ENCODE peak calls at places on chromosomes 6 and 20, in ten cellular contexts. L is left ventricle myocardium inferior; M is heart right ventricle; Z is activated CD4-positive, CD25-positive, alpha-beta regulatory T cell; V is cardiac muscle cell; O is GM04503; R is T-helper 17 cell; Y is LoVo; U is NCI-H146; P is glutamatergic neuron. N is an unnamed sample.

GRCh38 chr20:44448753-44449546 is 26.7 kb upstream of the TTPAL start:
- DNase-seq in L (no peak), M (no peak), Z (no peak), V (peak), O (no peak), R (no peak), Y (no peak), U (peak), P (peak), N (peak)

GRCh38 chr20:6735913-6736845 is 31.3 kb upstream of the BMP2 start:
- DNase-seq in L (peak), M (no peak), Z (no peak), V (peak), O (no peak), R (no peak), Y (no peak), U (no peak), P (no peak), N (peak)

GRCh38 chr6:32517654-32518445 is 12.2 kb downstream of the HLA-DRB5 start:
- DNase-seq in L (no peak), M (no peak), Z (no peak), V (no peak), O (no peak), R (no peak), Y (no peak), U (no peak), P (no peak), N (no peak)

GRCh38 chr6:110116258-110116657 is 63.2 kb downstream of the WASF1 start:
- DNase-seq in L (no peak), M (no peak), Z (no peak), V (no peak), O (no peak), R (no peak), Y (no peak), U (no peak), P (peak), N (no peak)

GRCh38 chr6:16766043-16766521 is 4.8 kb upstream of the ATXN1 start:
- DNase-seq in L (no peak), M (no peak), Z (no peak), V (no peak), O (peak), R (no peak), Y (peak), U (no peak), P (no peak), N (no peak)

GRCh38 chr6:99940582-99940981 is 53.4 kb downstream of the MCHR2 start:
- DNase-seq in L (no peak), M (no peak), Z (no peak), V (no peak), O (no peak), R (no peak), Y (no peak), U (no peak), P (no peak), N (no peak)

GRCh38 chr20:55004044-55004443 is 528.7 kb downstream of the DOK5 start:
- DNase-seq in L (no peak), M (peak), Z (no peak), V (no peak), O (no peak), R (no peak), Y (no peak), U (peak), P (no peak), N (no peak)

GRCh38 chr6:63671098-63671754 is 35.6 kb downstream of the PHF3 start:
- DNase-seq in L (no peak), M (no peak), Z (no peak), V (no peak), O (no peak), R (no peak), Y (no peak), U (peak), P (no peak), N (no peak)

GRCh38 chr20:58141971-58142842 is 86.2 kb downstream of the ANKRD60 start:
- DNase-seq in L (no peak), M (no peak), Z (no peak), V (no peak), O (no peak), R (no peak), Y (no peak), U (no peak), P (no peak), N (no peak)

GRCh38 chr6:104418125-104418524 is 441.6 kb downstream of the HACE1 start:
- DNase-seq in L (no peak), M (no peak), Z (no peak), V (no peak), O (no peak), R (no peak), Y (no peak), U (no peak), P (no peak), N (no peak)